ENCODE peak calls at places on chromosomes 11 and 22, in eight cellular contexts. F is RWPE1; U is frontal cortex; P is NCI-H1436; O is stimulated activated CD8-positive, alpha-beta memory T cell treated with anti-CD3 and anti-CD28 coated beads, Interleukin-7, amount 100 ng/mL, for 1 hour; G is stimulated activated naive B cell treated with anti-CD40 and anti-IgM and Interleukin-4, amounts not matched to agents 10 μg/mL and 1 μg/mL and 100 μg/mL, for 72 hours; X is uterus; E is C1 segment of cervical spinal cord. L is an unnamed sample.

GRCh38 chr11:27783701-27784355 is 83.6 kb upstream of the BDNF start:
- DNase-seq in P (no peak), G (no peak), U (no peak), O (no peak), E (no peak), X (no peak), F (no peak), L (no peak)

GRCh38 chr22:46588279-46589140 is 31.7 kb upstream of the GRAMD4 start:
- DNase-seq in G (no peak), E (peak), U (no peak), F (no peak), P (no peak), X (no peak), O (no peak), L (no peak)

GRCh38 chr11:117443269-117444186 is 115.9 kb downstream of the CEP164 start:
- DNase-seq in O (no peak), F (peak), P (peak), U (peak), E (peak), G (no peak), X (no peak), L (peak)

GRCh38 chr11:129680907-129681306 is 134.7 kb upstream of the TMEM45B start:
- DNase-seq in P (no peak), G (no peak), O (no peak), E (no peak), X (no peak), U (no peak), F (no peak), L (no peak)

GRCh38 chr11:12517306-12517705 is 139.9 kb downstream of the PARVA start:
- DNase-seq in E (no peak), G (no peak), U (no peak), O (no peak), X (no peak), F (no peak), P (no peak), L (no peak)

GRCh38 chr11:77993902-77994301 is 566 bp downstream of the INTS4 start:
- DNase-seq in U (no peak), E (no peak), O (no peak), X (no peak), G (no peak), P (no peak), F (no peak), L (peak)

GRCh38 chr11:124600924-124601323 is 10.3 kb upstream of the PANX3 start:
- DNase-seq in U (no peak), P (no peak), F (no peak), G (no peak), X (no peak), O (no peak), E (no peak), L (no peak)

GRCh38 chr22:47329727-47330653 is 567.5 kb downstream of the TBC1D22A start:
- DNase-seq in E (no peak), P (no peak), G (no peak), O (no peak), U (no peak), X (no peak), F (no peak), L (no peak)

GRCh38 chr22:25062378-25063095 is 110.0 kb downstream of the KIAA1671 start:
- DNase-seq in E (no peak), G (no peak), X (no peak), O (peak), F (no peak), P (no peak), U (no peak), L (no peak)

GRCh38 chr11:2089536-2090165 is 49.5 kb downstream of the IGF2 start:
- DNase-seq in X (no peak), E (no peak), P (peak), U (no peak), O (no peak), F (peak), G (peak), L (peak)

GRCh38 chr11:68343761-68344256 is 31.4 kb downstream of the LRP5 start:
- DNase-seq in F (no peak), P (no peak), E (no peak), G (no peak), X (no peak), O (no peak), U (no peak), L (no peak)

GRCh38 chr11:64321533-64321932 is 3.6 kb downstream of the PRDX5 start:
- DNase-seq in P (no peak), F (peak), O (no peak), U (no peak), E (no peak), G (no peak), X (no peak), L (no peak)

GRCh38 chr22:30582788-30583575 is 8.5 kb upstream of the GAL3ST1 start:
- DNase-seq in O (no peak), E (peak), G (no peak), X (no peak), P (no peak), U (no peak), F (no peak), L (no peak)

GRCh38 chr11:103662880-103663279 is 373.6 kb upstream of the DDI1 start:
- DNase-seq in E (no peak), O (no peak), X (no peak), U (no peak), G (no peak), F (no peak), P (no peak), L (no peak)

GRCh38 chr22:46091277-46091977 is 58.9 kb upstream of the PPARA start:
- DNase-seq in U (no peak), X (no peak), F (no peak), P (no peak), G (no peak), E (no peak), O (no peak), L (no peak)

GRCh38 chr11:57513446-57513795 is 2.1 kb downstream of the SLC43A1 start:
- DNase-seq in P (no peak), U (no peak), O (no peak), X (no peak), E (no peak), G (no peak), F (no peak), L (peak)

GRCh38 chr11:131370090-131370751 is at the start of gene NTM:
- DNase-seq in F (no peak), E (peak), O (no peak), X (no peak), U (peak), P (no peak), G (no peak), L (no peak)

GRCh38 chr11:104122008-104122635 is 41.8 kb downstream of the PDGFD start:
- DNase-seq in O (no peak), X (no peak), G (no peak), U (no peak), E (no peak), F (no peak), P (no peak), L (no peak)

GRCh38 chr22:37802310-37803194 is 5.2 kb upstream of the GCAT start:
- DNase-seq in G (no peak), O (no peak), E (peak), U (peak), X (no peak), P (peak), F (no peak), L (no peak)